ENCODE peak calls at places on chromosome 18, in nine cellular contexts. K is AML-193, N is B cell, E is neural crest cell, V is iPS DF 19.7, S is hepatic stellate cell, O is hypothalamus, R is HFF-Myc, G is mucosa of descending colon. D is an unnamed sample.

GRCh38 chr18:70288171-70288850 is 534 bp upstream of the SOCS6 start:
- DNase-seq in N (no peak), K (no peak), V (no peak), S (peak), R (no peak), E (peak), G (peak), O (no peak), D (no peak)

GRCh38 chr18:26747131-26747475 is 118.4 kb downstream of the AQP4 start:
- DNase-seq in R (no peak), S (no peak), V (no peak), K (no peak), N (no peak), G (no peak), E (no peak), O (no peak), D (no peak)

GRCh38 chr18:70288851-70289328 is at the start of gene SOCS6:
- DNase-seq in E (peak), S (peak), G (peak), V (no peak), N (peak), R (no peak), O (no peak), K (peak), D (no peak)

GRCh38 chr18:47254341-47254939 is 3.0 kb upstream of the SKOR2 start:
- DNase-seq in K (no peak), O (no peak), S (no peak), R (peak), N (no peak), E (peak), V (no peak), G (peak), D (no peak)

GRCh38 chr18:63322908-63323634 is 3.5 kb upstream of the BCL2 start:
- DNase-seq in K (peak), E (peak), N (peak), O (no peak), G (peak), S (peak), R (peak), V (no peak), D (no peak)

GRCh38 chr18:55856191-55856590 is 268.2 kb upstream of the TCF4 start:
- DNase-seq in V (peak), S (no peak), K (no peak), R (peak), N (no peak), E (no peak), G (no peak), O (no peak), D (no peak)

GRCh38 chr18:3447035-3447894 is 2.7 kb upstream of the TGIF1 start:
- DNase-seq in O (no peak), S (no peak), N (no peak), V (no peak), K (peak), E (peak), G (no peak), R (no peak), D (peak)

GRCh38 chr18:5520464-5520863 is 23.3 kb downstream of the EPB41L3 start:
- DNase-seq in O (no peak), G (no peak), R (no peak), V (no peak), K (no peak), S (no peak), E (no peak), N (no peak), D (no peak)

GRCh38 chr18:44759925-44760342 is 79.2 kb downstream of the SETBP1 start:
- DNase-seq in S (no peak), O (no peak), R (no peak), K (no peak), N (no peak), G (no peak), V (no peak), E (no peak), D (no peak)

GRCh38 chr18:35904389-35905037 is 68.0 kb upstream of the RMP24 start:
- DNase-seq in K (no peak), N (no peak), S (no peak), E (no peak), O (no peak), G (no peak), R (no peak), V (no peak), D (no peak)

GRCh38 chr18:9612215-9612830 is 2.0 kb downstream of the PPP4R1 start:
- DNase-seq in S (peak), V (no peak), R (no peak), N (peak), G (peak), K (peak), E (no peak), O (no peak), D (no peak)

GRCh38 chr18:44949967-44950366 is 269.3 kb downstream of the SETBP1 start:
- DNase-seq in V (no peak), G (no peak), R (no peak), O (no peak), K (no peak), S (no peak), E (no peak), N (no peak), D (no peak)

GRCh38 chr18:45954070-45954712 is 12.9 kb downstream of the EPG5 start:
- DNase-seq in G (no peak), N (no peak), K (no peak), S (peak), R (peak), O (no peak), V (no peak), E (no peak), D (no peak)

GRCh38 chr18:33020877-33021276 is 248.1 kb upstream of the KLHL14 start:
- DNase-seq in S (no peak), O (no peak), N (no peak), V (no peak), K (no peak), G (no peak), R (no peak), E (no peak), D (no peak)